ENCODE peak calls at places on chromosomes 6 and 20, in five cellular contexts. I, O, S, X and G are unnamed samples.
A peak's percentile ranks its signal among the peaks of the same experiment; 100 is the strongest.

GRCh38 chr6:144295981-144296767 is 11.0 kb downstream of the UTRN start:
- DNase-seq in I (no peak), O (no peak), S (no peak), X (no peak), G (no peak)

GRCh38 chr6:144912474-144912873 is 627.3 kb downstream of the UTRN start:
- DNase-seq in I (no peak), O (peak; percentile 57), S (no peak), X (no peak), G (no peak)

GRCh38 chr6:27127874-27128795 is 119.4 kb upstream of the PRSS16 start:
- DNase-seq in I (no peak), O (no peak), S (no peak), X (no peak), G (no peak)

GRCh38 chr20:51184289-51184688 is 161.4 kb upstream of the KCNG1 start:
- DNase-seq in I (no peak), O (no peak), S (no peak), X (no peak), G (no peak)

GRCh38 chr6:73108949-73109348 is 116.3 kb downstream of the KHDC1L start:
- DNase-seq in I (no peak), O (no peak), S (no peak), X (no peak), G (no peak)

GRCh38 chr6:84731901-84732300 is 32.5 kb downstream of the TBX18 start:
- DNase-seq in I (no peak), O (no peak), S (no peak), X (no peak), G (no peak)

GRCh38 chr20:8557711-8558110 is 425.6 kb downstream of the PLCB1 start:
- DNase-seq in I (no peak), O (no peak), S (no peak), X (no peak), G (no peak)

GRCh38 chr6:77034161-77034560 is 429.1 kb downstream of the HTR1B start:
- DNase-seq in I (no peak), O (peak; percentile 67), S (no peak), X (no peak), G (no peak)

GRCh38 chr6:9554806-9555205 is 860.1 kb downstream of the TFAP2A start:
- DNase-seq in I (no peak), O (no peak), S (no peak), X (no peak), G (no peak)

GRCh38 chr20:7274870-7275269 is 507.4 kb downstream of the BMP2 start:
- DNase-seq in I (no peak), O (no peak), S (no peak), X (no peak), G (no peak)

GRCh38 chr6:112016335-112016734 is 37.6 kb upstream of the CCN6 start:
- DNase-seq in I (no peak), O (no peak), S (peak; percentile 75), X (no peak), G (no peak)

GRCh38 chr6:87473419-87473903 is 687 bp downstream of the SLC35A1 start:
- DNase-seq in I (peak; percentile 37), O (no peak), S (peak; percentile 74), X (peak; percentile 25), G (no peak)

GRCh38 chr6:42514746-42515145 is 49.1 kb upstream of the UBR2 start:
- DNase-seq in I (no peak), O (no peak), S (no peak), X (no peak), G (no peak)

GRCh38 chr6:165308926-165309731 is at the start of gene C6orf118:
- DNase-seq in I (no peak), O (no peak), S (peak; percentile 7), X (no peak), G (peak; percentile 51)

GRCh38 chr20:44700306-44700705 is 14.9 kb upstream of the CCN5 start:
- DNase-seq in I (no peak), O (no peak), S (no peak), X (no peak), G (no peak)

GRCh38 chr6:141521440-141521839 is 611.3 kb upstream of the GJE1 start:
- DNase-seq in I (no peak), O (no peak), S (no peak), X (no peak), G (no peak)

GRCh38 chr6:12733876-12734275 is 17.3 kb downstream of the PHACTR1 start:
- DNase-seq in I (no peak), O (no peak), S (no peak), X (no peak), G (no peak)

GRCh38 chr6:161218222-161218621 is 55.6 kb downstream of the AGPAT4 start:
- DNase-seq in I (no peak), O (no peak), S (no peak), X (no peak), G (no peak)

GRCh38 chr6:16872543-16873230 is 111.4 kb upstream of the ATXN1 start:
- DNase-seq in I (no peak), O (no peak), S (no peak), X (no peak), G (no peak)

GRCh38 chr6:139883776-139884175 is 509.3 kb upstream of the CITED2 start:
- DNase-seq in I (no peak), O (no peak), S (no peak), X (no peak), G (no peak)

GRCh38 chr6:24520929-24521546 is 26.3 kb downstream of the ALDH5A1 start:
- DNase-seq in I (peak; percentile 56), O (no peak), S (peak; percentile 59), X (no peak), G (no peak)

GRCh38 chr6:24274441-24275083 is 83.3 kb downstream of the DCDC2 start:
- DNase-seq in I (no peak), O (no peak), S (no peak), X (no peak), G (no peak)

DNA sequence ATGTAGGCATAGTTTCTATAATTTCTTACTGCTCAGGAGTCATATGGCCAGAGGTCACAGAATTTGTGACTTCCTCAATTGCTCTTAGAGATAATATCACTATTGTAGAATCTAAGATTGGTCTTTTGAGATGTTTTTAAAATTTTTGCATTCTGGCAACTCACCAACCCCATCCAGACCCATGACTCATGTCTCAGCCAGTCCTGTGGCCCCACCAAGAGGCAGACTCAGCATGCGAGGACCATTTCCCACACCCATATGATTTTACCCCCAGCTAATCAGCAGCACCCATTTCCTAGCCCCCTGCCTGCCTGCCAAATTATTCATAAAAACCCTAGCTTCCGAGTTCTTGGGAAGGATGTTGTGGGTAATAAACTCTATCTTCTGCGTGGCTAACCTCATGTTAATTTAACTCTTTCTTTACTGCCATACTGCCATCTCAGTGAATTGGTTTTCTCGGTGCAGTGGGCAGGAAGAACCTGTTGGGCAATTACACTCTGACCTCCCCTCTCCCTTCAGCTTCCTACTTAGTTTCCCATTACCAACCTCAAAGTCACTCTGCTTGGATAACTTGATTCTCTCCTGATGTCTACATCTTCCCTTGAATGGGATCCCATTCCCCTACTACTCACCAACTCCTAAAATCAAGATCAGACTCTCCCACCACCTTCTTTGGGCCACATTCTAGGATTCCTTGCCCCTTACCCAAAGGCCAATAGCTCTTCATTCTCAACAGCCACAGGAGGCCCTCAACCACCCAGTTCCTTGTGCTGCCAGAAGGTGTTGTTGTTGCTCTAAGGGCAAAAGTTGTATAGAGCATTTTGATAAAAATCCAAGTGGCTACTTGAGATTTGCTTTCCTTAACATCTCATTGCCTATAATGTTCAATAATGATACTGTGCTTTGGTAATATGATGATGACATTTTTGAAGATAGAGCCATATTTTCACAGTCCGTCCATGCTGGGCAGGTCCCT is 16.2 kb upstream of the IYD start:
- DNase-seq in I (no peak), O (no peak), S (peak; percentile 7), X (no peak), G (no peak)
- TF ChIP-seq CTCF in I (no peak), O (peak; percentile 2), S (no peak), X (no peak), G (no peak)

DNA sequence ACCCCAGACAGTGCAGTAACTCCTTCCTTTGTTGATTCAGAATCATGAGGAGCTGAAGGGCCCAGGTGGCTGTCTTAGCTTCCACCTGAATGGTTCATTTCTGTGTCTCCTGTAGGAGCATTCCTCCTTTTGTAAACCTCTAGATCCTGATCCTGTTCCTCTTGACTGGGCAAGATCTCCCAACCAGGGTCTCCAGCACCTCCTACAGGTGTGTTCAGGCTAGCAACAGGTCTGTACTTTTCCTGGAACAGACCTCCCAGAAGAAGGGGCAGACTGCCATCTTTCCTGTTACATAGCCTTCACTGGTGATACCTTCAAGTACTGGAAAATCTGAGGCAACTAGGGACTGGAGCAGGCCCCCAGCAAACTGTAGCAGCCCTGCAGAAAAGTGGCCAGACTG is 35.2 kb downstream of the HLA-B start:
- DNase-seq in I (no peak), O (no peak), S (no peak), X (no peak), G (no peak)
- TF ChIP-seq CTCF in I (no peak), O (no peak), S (no peak), X (no peak), G (no peak)

GRCh38 chr20:15867899-15868298 is 705.3 kb downstream of the KIF16B start:
- DNase-seq in I (no peak), O (no peak), S (no peak), X (no peak), G (no peak)
- TF ChIP-seq CTCF in I (no peak), O (no peak), S (no peak), X (no peak), G (no peak)

DNA sequence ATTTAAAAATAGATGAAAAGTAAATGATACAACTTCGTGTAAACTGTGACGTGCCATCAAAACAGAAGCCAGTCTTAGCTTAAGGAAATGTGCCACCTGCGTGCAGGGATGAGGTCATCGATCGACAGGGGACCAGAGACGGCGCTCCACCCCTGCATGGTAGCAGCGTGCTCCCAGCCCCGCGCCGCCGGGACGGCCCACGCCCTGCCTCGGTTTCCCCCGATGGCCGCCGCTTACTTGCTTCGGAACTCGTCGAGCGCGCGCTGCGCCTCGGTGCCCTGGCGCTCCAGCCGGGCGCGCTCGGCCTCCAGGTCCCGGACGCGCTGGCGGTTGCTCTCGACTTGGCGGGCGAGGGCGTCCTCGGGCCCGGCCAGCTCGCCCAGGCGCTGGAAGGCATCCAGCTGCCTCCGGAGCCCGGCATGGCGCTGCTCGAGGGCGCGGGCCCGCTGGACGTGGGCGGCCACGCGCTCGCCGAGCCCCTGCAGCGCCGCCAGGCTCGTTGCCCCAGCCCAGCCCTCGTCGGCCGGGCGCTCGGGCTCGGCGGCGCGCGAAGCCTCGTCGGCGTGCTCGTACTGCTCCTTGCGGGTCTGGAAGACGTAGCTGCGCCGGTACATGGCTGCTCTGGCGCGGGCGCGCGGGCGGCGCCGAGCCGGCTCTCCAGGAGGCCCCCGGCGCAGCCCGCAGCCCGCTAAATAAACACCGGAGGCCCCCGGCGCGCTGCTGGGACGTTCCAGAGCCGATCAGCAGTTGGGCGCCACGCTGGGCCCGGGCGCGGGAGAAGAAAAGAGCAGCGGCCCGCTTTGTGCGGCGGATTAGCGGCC is at the start of gene BFSP1:
- DNase-seq in I (peak; percentile 68), O (no peak), S (peak; percentile 68), X (no peak), G (peak; percentile 45)
- TF ChIP-seq CTCF in I (no peak), O (no peak), S (no peak), X (no peak), G (no peak)

GRCh38 chr20:33674294-33675126 is at the start of gene NECAB3:
- DNase-seq in I (peak; percentile 90), O (no peak), S (peak; percentile 68), X (peak; percentile 78), G (peak; percentile 86)

GRCh38 chr20:33677991-33678431 is 3.8 kb upstream of the NECAB3 start:
- DNase-seq in I (no peak), O (no peak), S (no peak), X (no peak), G (no peak)

GRCh38 chr20:33676652-33677645 is 2.7 kb upstream of the NECAB3 start:
- DNase-seq in I (no peak), O (no peak), S (no peak), X (no peak), G (no peak)

GRCh38 chr20:33675127-33675954 is 1.1 kb upstream of the NECAB3 start:
- DNase-seq in I (no peak), O (no peak), S (no peak), X (peak; percentile 59), G (no peak)

GRCh38 chr20:33676121-33676520 is 1.9 kb upstream of the NECAB3 start:
- DNase-seq in I (no peak), O (no peak), S (no peak), X (no peak), G (no peak)
- TF ChIP-seq CTCF in I (no peak), O (no peak), S (no peak), X (no peak), G (no peak)